ENCODE peak calls at places on chromosomes 6 and 20, in five cellular contexts. K is IMR-90; N is iris pigment epithelial cell; I is activated naive CD4-positive, alpha-beta T cell treated with Interleukin-2 at 50 U/mL for 16 hours; U is naive B cell. J is an unnamed sample.

GRCh38 chr20:31605902-31606677 is 1.0 kb downstream of the ID1 start:
- DNase-seq in N (peak), K (no peak), U (no peak), I (peak), J (no peak)

GRCh38 chr6:6006428-6007310 is at the start of gene NRN1:
- DNase-seq in I (no peak), U (no peak), K (no peak), N (no peak), J (no peak)

GRCh38 chr6:108702106-108702851 is 141.6 kb downstream of the FOXO3 start:
- DNase-seq in N (no peak), I (no peak), U (no peak), K (no peak), J (no peak)

GRCh38 chr20:33005132-33005566 is 916 bp upstream of the SUN5 start:
- DNase-seq in N (peak), I (no peak), K (peak), U (no peak), J (no peak)

GRCh38 chr6:337782-338464 is 45.6 kb downstream of the DUSP22 start:
- DNase-seq in K (peak), U (peak), I (no peak), N (peak), J (no peak)

GRCh38 chr6:18203786-18204185 is 48.6 kb downstream of the KDM1B start:
- DNase-seq in U (no peak), K (peak), I (no peak), N (peak), J (no peak)

GRCh38 chr6:126040826-126041225 is 54.5 kb downstream of the TRMT11 start:
- DNase-seq in K (peak), I (no peak), N (peak), U (no peak), J (no peak)

GRCh38 chr20:48926816-48927215 is 5.3 kb downstream of the ARFGEF2 start:
- DNase-seq in I (no peak), N (no peak), U (no peak), K (no peak), J (no peak)

GRCh38 chr20:58106143-58106750 is 122.2 kb downstream of the ANKRD60 start:
- DNase-seq in I (no peak), U (no peak), K (no peak), N (no peak), J (no peak)

GRCh38 chr20:25020901-25021301 is 28.4 kb upstream of the APMAP start:
- DNase-seq in K (no peak), N (no peak), I (no peak), U (no peak), J (no peak)

GRCh38 chr6:40359808-40360207 is 227.4 kb downstream of the LRFN2 start:
- DNase-seq in I (no peak), N (no peak), U (no peak), K (no peak), J (no peak)

GRCh38 chr20:59307270-59307669 is 6.9 kb downstream of the EDN3 start:
- DNase-seq in K (no peak), N (no peak), U (no peak), I (no peak), J (no peak)

GRCh38 chr6:151181701-151182367 is 57.9 kb upstream of the AKAP12 start:
- DNase-seq in K (peak), I (no peak), N (peak), U (no peak), J (no peak)

GRCh38 chr6:138196142-138196738 is 22.1 kb downstream of the PBOV1 start:
- DNase-seq in U (no peak), N (no peak), K (no peak), I (no peak), J (no peak)

GRCh38 chr6:384898-385297 is 6.7 kb upstream of the IRF4 start:
- DNase-seq in N (no peak), U (no peak), K (no peak), I (no peak), J (no peak)

GRCh38 chr20:2799271-2799670 is 1.2 kb downstream of the CPXM1 start:
- DNase-seq in K (no peak), U (no peak), N (no peak), I (no peak), J (no peak)

GRCh38 chr6:22326500-22326899 is 29.7 kb upstream of the PRL start:
- DNase-seq in K (no peak), N (no peak), U (no peak), I (no peak), J (no peak)

GRCh38 chr6:3001773-3002293 is 2.1 kb downstream of the NQO2 start:
- DNase-seq in K (peak), U (peak), I (peak), N (peak), J (no peak)

GRCh38 chr6:33640361-33640760 is 19.2 kb downstream of the ITPR3 start:
- DNase-seq in K (no peak), N (no peak), I (no peak), U (no peak), J (no peak)

GRCh38 chr20:47610247-47610944 is 108.7 kb downstream of the NCOA3 start:
- DNase-seq in U (no peak), N (peak), I (peak), K (peak), J (no peak)

GRCh38 chr6:95227301-95227700 is 350.0 kb upstream of the MANEA start:
- DNase-seq in K (no peak), N (no peak), U (no peak), I (no peak), J (no peak)

GRCh38 chr6:157033428-157034140 is 256.4 kb downstream of the ARID1B start:
- DNase-seq in N (no peak), K (peak), U (no peak), I (no peak), J (no peak)

GRCh38 chr6:82076855-82077254 is 170.7 kb downstream of the IBTK start:
- DNase-seq in I (no peak), U (no peak), N (no peak), K (no peak), J (no peak)

GRCh38 chr6:20092071-20092566 is 120.2 kb downstream of the MBOAT1 start:
- DNase-seq in U (peak), N (peak), K (peak), I (no peak), J (peak)

GRCh38 chr6:66183982-66184555 is 477.0 kb upstream of the EYS start:
- DNase-seq in I (no peak), N (no peak), U (no peak), K (peak), J (no peak)

GRCh38 chr20:22303523-22303922 is 280.8 kb downstream of the FOXA2 start:
- DNase-seq in U (no peak), I (no peak), K (no peak), N (peak), J (no peak)

GRCh38 chr20:19628570-19629134 is 129.4 kb upstream of the RIN2 start:
- DNase-seq in U (peak), I (peak), K (peak), N (peak), J (no peak)

GRCh38 chr20:25088267-25088666 is 6.3 kb upstream of the VSX1 start:
- DNase-seq in I (no peak), U (no peak), K (no peak), N (no peak), J (no peak)

GRCh38 chr6:100665041-100665380 is 200.3 kb upstream of the SIM1 start:
- DNase-seq in I (peak), U (no peak), K (no peak), N (no peak), J (no peak)

GRCh38 chr6:158279615-158280014 is 32.6 kb upstream of the TULP4 start:
- DNase-seq in U (no peak), K (peak), N (no peak), I (no peak), J (no peak)